ENCODE peak calls at places on chromosomes 3 and 15, in four cellular contexts. D is K562, H is A549, G is HepG2. E is an unnamed sample.

GRCh38 chr3:36372534-36372935 is 7.8 kb upstream of the STAC start:
- DNase-seq in H (no peak), G (no peak), D (no peak), E (no peak)

GRCh38 chr3:120177151-120177550 is 82.9 kb upstream of the GSK3B start:
- DNase-seq in D (no peak), H (peak), G (peak), E (no peak)

GRCh38 chr15:33915571-33916407 is 52.5 kb upstream of the CHRM5 start:
- DNase-seq in D (peak), G (peak), H (no peak), E (no peak)

GRCh38 chr3:49668861-49669260 is 5.3 kb upstream of the APEH start:
- DNase-seq in D (no peak), H (peak), G (peak), E (no peak)

GRCh38 chr3:194572131-194572789 is 61.0 kb downstream of the TMEM44 start:
- DNase-seq in H (peak), G (peak), D (peak), E (no peak)

GRCh38 chr15:38853608-38854007 is 289.0 kb upstream of the RASGRP1 start:
- DNase-seq in H (peak), G (no peak), D (no peak), E (no peak)

GRCh38 chr15:100861511-100861991 is 18.1 kb upstream of the ALDH1A3 start:
- DNase-seq in H (no peak), G (no peak), D (no peak), E (no peak)

GRCh38 chr3:105791919-105792786 is 76.7 kb downstream of the CBLB start:
- DNase-seq in D (no peak), G (peak), H (peak), E (no peak)

GRCh38 chr15:31062310-31062964 is 39.1 kb downstream of the TRPM1 start:
- DNase-seq in H (no peak), G (no peak), D (no peak), E (no peak)

GRCh38 chr15:88645171-88646087 is 6.6 kb downstream of the ISG20 start:
- DNase-seq in G (no peak), D (no peak), H (no peak), E (no peak)

GRCh38 chr3:84125201-84125721 is 833.5 kb upstream of the CADM2 start:
- DNase-seq in H (no peak), D (no peak), G (no peak), E (no peak)

GRCh38 chr3:169215461-169215860 is 448.1 kb downstream of the MECOM start:
- DNase-seq in H (no peak), D (no peak), G (no peak), E (no peak)

GRCh38 chr3:126124896-126125295 is 41.0 kb upstream of the SLC41A3 start:
- DNase-seq in H (no peak), G (no peak), D (no peak), E (no peak)

GRCh38 chr15:49421991-49422390 is 1.1 kb upstream of the FGF7 start:
- DNase-seq in G (peak), H (peak), D (peak), E (peak)

GRCh38 chr3:184289426-184289938 is 9.6 kb upstream of the PSMD2 start:
- DNase-seq in H (peak), G (no peak), D (peak), E (no peak)

GRCh38 chr3:125634346-125634964 is 39.2 kb upstream of the OSBPL11 start:
- DNase-seq in H (no peak), G (no peak), D (no peak), E (no peak)

GRCh38 chr3:161177996-161178395 is 43.1 kb upstream of the NMD3 start:
- DNase-seq in D (no peak), H (no peak), G (no peak), E (no peak)

GRCh38 chr3:142072851-142073250 is 76.5 kb downstream of the TFDP2 start:
- DNase-seq in H (no peak), G (no peak), D (no peak), E (no peak)

GRCh38 chr3:191220908-191221307 is 21.9 kb downstream of the OSTN start:
- DNase-seq in G (peak), H (peak), D (no peak), E (no peak)

GRCh38 chr3:52998781-52999509 is 46.9 kb downstream of the SFMBT1 start:
- DNase-seq in G (no peak), D (peak), H (peak), E (no peak)

GRCh38 chr3:183816681-183817080 is 8.7 kb downstream of the MAP6D1 start:
- DNase-seq in D (no peak), G (no peak), H (no peak), E (no peak)

GRCh38 chr3:11391172-11391879 is 119.1 kb downstream of the ATG7 start:
- DNase-seq in D (no peak), G (no peak), H (no peak), E (no peak)

GRCh38 chr3:52346623-52347530 is 30.8 kb downstream of the DNAH1 start:
- DNase-seq in H (no peak), G (no peak), D (no peak), E (no peak)

GRCh38 chr15:68983821-68984517 is 30.5 kb upstream of the NOX5 start:
- DNase-seq in D (peak), H (no peak), G (no peak), E (no peak)

GRCh38 chr3:87182023-87182422 is 45.1 kb upstream of the CHMP2B start:
- DNase-seq in G (no peak), H (no peak), D (no peak), E (no peak)

GRCh38 chr15:87917480-87917879 is 339.1 kb downstream of the NTRK3 start:
- DNase-seq in D (no peak), H (no peak), G (no peak), E (no peak)

GRCh38 chr15:55742927-55743614 is at the start of gene PRTG:
- DNase-seq in D (peak), H (peak), G (peak), E (no peak)
- TF ChIP-seq HDAC2 in D (no peak), H (no peak), G (peak), E (no peak)

GRCh38 chr3:37544869-37545352 is 316.8 kb upstream of the CTDSPL start:
- DNase-seq in H (no peak), G (no peak), D (no peak), E (no peak)
- TF ChIP-seq ESRRA in H (no peak), G (no peak), D (no peak), E (no peak)

GRCh38 chr15:74614744-74615312 is 808 bp upstream of the CLK3 start:
- DNase-seq in H (peak), D (peak), G (no peak), E (peak)

GRCh38 chr15:74613953-74614743 is 1.5 kb upstream of the CLK3 start:
- DNase-seq in H (no peak), D (no peak), G (no peak), E (no peak)

GRCh38 chr15:74611341-74611740 is 4.3 kb upstream of the CLK3 start:
- DNase-seq in D (no peak), G (no peak), H (no peak), E (no peak)

GRCh38 chr15:74612677-74613076 is 3.0 kb upstream of the CLK3 start:
- DNase-seq in G (no peak), H (no peak), D (no peak), E (no peak)

GRCh38 chr15:74613089-74613952 is 2.3 kb upstream of the CLK3 start:
- DNase-seq in H (no peak), G (no peak), D (no peak), E (no peak)
- TF ChIP-seq HDAC2 in H (no peak), G (no peak), D (no peak), E (no peak)

GRCh38 chr3:135556184-135556583 is 409.3 kb upstream of the PPP2R3A start:
- DNase-seq in G (no peak), D (no peak), H (no peak), E (no peak)
- TF ChIP-seq ESRRA in G (no peak), D (no peak), H (no peak), E (no peak)

GRCh38 chr15:36880226-36880912 is 220.0 kb downstream of the MEIS2 start:
- DNase-seq in D (no peak), G (no peak), H (no peak), E (no peak)
- TF ChIP-seq HDAC2 in D (no peak), G (no peak), H (no peak), E (no peak)

E was measured in GM12878.